ENCODE peak calls at places on chromosome 19, in four cellular contexts. One of them, this sample, is unnamed. For H3K4me1, the result is how much of the 10 kb centered on the place peaks cover.

GRCh38 chr19:48873476-48874308 is 1.5 kb downstream of the PPP1R15A start:
- DNase-seq in aorta: no peak
- DNase-seq in left lung: no peak
- DNase-seq in uterus: no peak
- DNase-seq in this sample: no peak

GRCh38 chr19:54063350-54064078 is at the start of gene VSTM1:
- DNase-seq in left lung: no peak
- DNase-seq in aorta: peak
- DNase-seq in uterus: no peak
- DNase-seq in this sample: no peak

GRCh38 chr19:35468637-35469036 is 20.6 kb downstream of the FFAR2 start:
- DNase-seq in left lung: peak
- DNase-seq in uterus: no peak
- DNase-seq in aorta: no peak
- DNase-seq in this sample: peak

GRCh38 chr19:5642204-5642603 is 19.3 kb downstream of the SAFB start:
- DNase-seq in aorta: no peak
- DNase-seq in uterus: no peak
- DNase-seq in left lung: no peak
- DNase-seq in this sample: no peak

GRCh38 chr19:19120308-19121156 is 17.7 kb downstream of the TMEM161A start:
- DNase-seq in uterus: peak
- DNase-seq in left lung: no peak
- DNase-seq in aorta: no peak
- DNase-seq in this sample: peak

GRCh38 chr19:13428352-13428751 is 77.9 kb downstream of the CACNA1A start:
- DNase-seq in left lung: no peak
- DNase-seq in aorta: no peak
- DNase-seq in uterus: no peak
- DNase-seq in this sample: no peak

GRCh38 chr19:45781282-45782161 is 768 bp downstream of the DMPK start:
- DNase-seq in aorta: peak
- DNase-seq in uterus: no peak
- DNase-seq in left lung: no peak
- DNase-seq in this sample: no peak

GRCh38 chr19:5451494-5451893 is 3.7 kb upstream of the ZNRF4 start:
- DNase-seq in uterus: no peak
- DNase-seq in aorta: no peak
- DNase-seq in left lung: no peak
- DNase-seq in this sample: no peak

GRCh38 chr19:14731200-14731599 is 41.4 kb downstream of the ZNF333 start:
- DNase-seq in uterus: no peak
- DNase-seq in aorta: no peak
- DNase-seq in left lung: no peak
- DNase-seq in this sample: no peak

GRCh38 chr19:34365463-34366401 is 736 bp downstream of the GPI start:
- DNase-seq in left lung: peak
- DNase-seq in aorta: peak
- DNase-seq in uterus: peak
- DNase-seq in this sample: peak

GRCh38 chr19:11989112-11989456 is 24.2 kb downstream of the ZNF763 start:
- DNase-seq in left lung: no peak
- DNase-seq in uterus: no peak
- DNase-seq in aorta: no peak
- DNase-seq in this sample: no peak

GRCh38 chr19:41299755-41300089 is 10.2 kb upstream of the CCDC97 start:
- DNase-seq in left lung: peak
- DNase-seq in uterus: peak
- DNase-seq in aorta: peak
- DNase-seq in this sample: no peak

GRCh38 chr19:2171349-2172145 is 7.8 kb downstream of the DOT1L start:
- DNase-seq in uterus: no peak
- DNase-seq in aorta: no peak
- DNase-seq in left lung: no peak
- DNase-seq in this sample: no peak

GRCh38 chr19:46901701-46902401 is 41.1 kb downstream of the ARHGAP35 start:
- DNase-seq in left lung: no peak
- DNase-seq in uterus: no peak
- DNase-seq in aorta: no peak
- DNase-seq in this sample: no peak

GRCh38 chr19:39110263-39110967 is 15.2 kb upstream of the PAK4 start:
- DNase-seq in uterus: peak
- DNase-seq in aorta: peak
- DNase-seq in left lung: peak
- DNase-seq in this sample: no peak

GRCh38 chr19:3275583-3276340 is 51.3 kb downstream of the CELF5 start:
- DNase-seq in left lung: peak
- DNase-seq in aorta: peak
- DNase-seq in uterus: peak
- DNase-seq in this sample: peak

GRCh38 chr19:8663920-8664670 is 33.7 kb downstream of the NFILZ start:
- DNase-seq in uterus: no peak
- DNase-seq in left lung: no peak
- DNase-seq in aorta: peak
- DNase-seq in this sample: no peak

GRCh38 chr19:48271531-48272151 is 1.8 kb downstream of the ZNF114 start:
- DNase-seq in aorta: peak
- DNase-seq in left lung: peak
- DNase-seq in uterus: peak
- DNase-seq in this sample: peak

GRCh38 chr19:6790194-6791128 is 18.0 kb downstream of the VAV1 start:
- DNase-seq in aorta: no peak
- DNase-seq in left lung: no peak
- DNase-seq in uterus: no peak
- DNase-seq in this sample: no peak

GRCh38 chr19:50725218-50725931 is 2.2 kb downstream of the CLEC11A start:
- DNase-seq in aorta: peak
- DNase-seq in uterus: no peak
- DNase-seq in left lung: no peak
- DNase-seq in this sample: no peak

GRCh38 chr19:57664269-57665127 is 4.2 kb upstream of the ZSCAN4 start:
- DNase-seq in left lung: peak
- DNase-seq in uterus: peak
- DNase-seq in aorta: peak
- DNase-seq in this sample: peak

GRCh38 chr19:34555447-34555846 is 73.9 kb downstream of the WTIP start:
- DNase-seq in uterus: no peak
- DNase-seq in left lung: no peak
- DNase-seq in aorta: no peak
- DNase-seq in this sample: no peak

GRCh38 chr19:44892932-44893331 is 1.9 kb downstream of the TOMM40 start:
- DNase-seq in aorta: no peak
- DNase-seq in uterus: no peak
- DNase-seq in left lung: no peak
- DNase-seq in this sample: no peak

GRCh38 chr19:42480335-42481095 is 37.8 kb upstream of the CXCL17 start:
- DNase-seq in uterus: no peak
- DNase-seq in aorta: no peak
- DNase-seq in left lung: no peak
- DNase-seq in this sample: no peak

GRCh38 chr19:46963093-46963734 is 56.4 kb upstream of the NPAS1 start:
- DNase-seq in aorta: no peak
- DNase-seq in left lung: no peak
- DNase-seq in uterus: no peak
- DNase-seq in this sample: no peak

GRCh38 chr19:33796164-33797100 is at the start of gene KCTD15:
- DNase-seq in aorta: peak
- DNase-seq in left lung: no peak
- DNase-seq in uterus: peak
- DNase-seq in this sample: peak

GRCh38 chr19:15508035-15508710 is at the start of gene CYP4F22:
- DNase-seq in aorta: no peak
- DNase-seq in uterus: no peak
- DNase-seq in left lung: no peak
- DNase-seq in this sample: no peak

DNA sequence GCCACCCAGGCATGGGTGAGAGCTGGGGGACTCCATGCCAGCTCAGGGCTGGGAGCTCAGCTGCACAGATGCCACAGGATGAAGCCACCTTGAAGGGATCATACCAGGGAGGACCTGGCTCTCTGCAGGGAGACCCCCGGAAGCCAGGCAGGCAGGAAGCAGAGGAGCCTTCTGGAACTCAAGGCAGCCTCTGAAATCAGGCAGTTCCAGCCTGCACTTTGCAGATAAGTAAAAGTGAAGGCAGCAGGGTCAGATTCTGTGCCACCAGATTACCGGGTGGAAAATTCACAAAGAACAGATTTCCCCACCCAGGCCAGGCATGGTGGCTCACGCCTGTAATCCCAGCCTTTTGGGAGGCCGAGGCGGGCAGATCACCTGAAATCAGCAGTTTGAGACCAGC is 2.5 kb downstream of the TMEM259 start:
- DNase-seq in left lung: no peak
- DNase-seq in uterus: no peak
- DNase-seq in aorta: no peak
- DNase-seq in this sample: no peak
- H3K4me1 ChIP-seq in left lung: under half
- H3K4me1 ChIP-seq in uterus: under half
- H3K4me1 ChIP-seq in aorta: under half
- H3K4me1 ChIP-seq in this sample: under half

DNA sequence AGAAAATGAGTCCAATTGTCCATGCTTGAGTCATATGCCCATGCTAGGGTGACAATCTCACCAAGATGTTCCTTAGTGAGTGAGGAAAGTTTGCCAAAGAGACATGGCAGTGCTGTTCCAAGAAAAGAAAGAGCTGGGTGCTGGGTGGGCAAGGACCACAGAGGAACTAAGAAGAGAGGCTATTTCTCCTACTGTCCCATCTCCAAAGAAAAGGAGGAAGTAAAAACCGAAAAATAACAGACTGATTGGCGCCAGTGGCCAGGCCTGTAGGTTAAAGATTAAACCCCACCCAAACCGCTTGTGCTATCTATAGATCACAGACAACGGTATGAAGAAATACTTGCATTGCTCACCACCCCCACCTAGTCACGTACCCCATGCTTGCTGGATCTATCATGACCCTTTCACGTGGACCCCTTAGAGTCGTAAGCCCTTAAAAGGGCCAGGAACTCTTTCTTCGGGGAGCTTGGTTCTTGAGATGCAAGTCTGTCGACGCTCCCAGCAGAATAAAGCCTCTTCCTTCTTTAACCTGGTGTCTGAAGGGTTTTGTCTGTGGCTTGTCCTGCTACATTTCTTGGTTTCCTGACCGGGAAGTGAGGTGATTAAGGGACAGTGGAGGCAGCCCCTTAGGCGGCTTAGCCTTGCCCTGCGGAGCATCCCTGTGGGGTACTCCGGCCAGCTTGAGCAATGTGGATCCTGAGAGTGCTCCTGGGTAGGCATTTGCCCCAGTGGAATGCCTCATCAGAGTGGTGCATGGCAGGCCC is 606.5 kb downstream of the UQCRFS1 start:
- DNase-seq in left lung: no peak
- DNase-seq in aorta: no peak
- DNase-seq in uterus: no peak
- DNase-seq in this sample: no peak
- H3K4me1 ChIP-seq in left lung: under half
- H3K4me1 ChIP-seq in aorta: under half
- H3K4me1 ChIP-seq in uterus: under half
- H3K4me1 ChIP-seq in this sample: under half

DNA sequence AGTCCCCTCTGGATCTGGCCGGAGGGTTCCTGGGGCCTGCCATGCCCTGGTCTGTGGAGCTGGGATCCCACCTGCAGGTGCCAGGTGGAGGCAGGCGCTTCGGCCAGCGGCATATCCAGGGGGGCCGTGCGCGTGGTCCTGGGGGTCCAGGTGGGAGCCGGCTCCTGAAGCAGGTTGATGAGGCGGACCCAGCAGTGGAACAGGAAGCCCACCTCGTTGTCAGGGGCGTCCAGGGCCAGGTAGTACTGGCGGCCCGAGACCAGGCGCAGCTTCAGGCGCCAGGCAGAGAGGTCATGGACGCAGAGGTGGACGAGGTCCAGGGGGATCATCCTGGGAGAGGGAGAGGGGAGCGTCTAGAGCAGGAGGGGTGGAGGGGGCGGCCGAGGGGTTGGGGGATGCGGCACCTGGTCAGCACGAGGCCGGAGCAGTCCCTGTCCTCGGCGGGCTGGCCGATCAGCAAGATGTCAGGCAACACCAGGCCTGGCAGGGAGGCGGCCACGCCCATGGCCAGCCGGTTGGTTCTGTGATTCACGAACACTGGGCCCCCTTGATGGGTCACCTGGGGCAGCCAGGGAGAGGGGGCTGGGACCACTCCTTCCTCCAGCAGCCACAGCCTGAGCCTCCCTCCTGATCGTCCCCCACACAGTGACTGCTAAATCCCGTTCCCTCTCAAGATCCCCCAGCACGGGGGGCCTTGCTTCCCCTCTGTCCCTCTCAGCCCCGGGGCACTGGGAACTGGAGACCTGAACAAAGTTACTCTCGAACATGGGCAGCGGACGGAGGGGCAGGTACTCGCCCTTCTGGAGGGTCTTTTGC is 678 bp downstream of the GARIN5B start:
- DNase-seq in aorta: peak
- DNase-seq in left lung: no peak
- DNase-seq in uterus: no peak
- DNase-seq in this sample: no peak
- H3K4me1 ChIP-seq in aorta: under half
- H3K4me1 ChIP-seq in left lung: under half
- H3K4me1 ChIP-seq in uterus: under half
- H3K4me1 ChIP-seq in this sample: under half

DNA sequence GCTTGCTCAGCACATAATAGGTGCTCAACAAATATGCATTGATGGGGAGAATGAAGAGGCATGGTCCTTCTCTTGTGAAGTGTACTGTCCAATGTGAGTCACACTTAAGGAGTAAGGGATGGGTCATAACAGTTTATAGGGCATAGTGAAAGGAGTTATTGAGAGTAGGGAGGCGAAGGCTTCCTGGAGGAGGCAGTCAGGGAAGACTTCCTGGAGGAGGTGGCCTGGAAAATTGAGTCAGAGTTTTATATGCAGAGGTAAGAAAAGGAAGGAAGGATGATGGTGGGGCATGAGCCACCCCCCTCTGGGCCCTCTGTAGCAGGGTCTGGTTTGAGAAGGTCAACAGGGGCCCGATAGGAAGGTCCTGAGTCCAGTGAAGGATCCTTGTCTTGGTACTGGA is 57.0 kb upstream of the ZNF536 start:
- DNase-seq in uterus: no peak
- DNase-seq in left lung: no peak
- DNase-seq in aorta: no peak
- DNase-seq in this sample: no peak
- H3K4me1 ChIP-seq in uterus: under half
- H3K4me1 ChIP-seq in left lung: under half
- H3K4me1 ChIP-seq in aorta: under half
- H3K4me1 ChIP-seq in this sample: under half

DNA sequence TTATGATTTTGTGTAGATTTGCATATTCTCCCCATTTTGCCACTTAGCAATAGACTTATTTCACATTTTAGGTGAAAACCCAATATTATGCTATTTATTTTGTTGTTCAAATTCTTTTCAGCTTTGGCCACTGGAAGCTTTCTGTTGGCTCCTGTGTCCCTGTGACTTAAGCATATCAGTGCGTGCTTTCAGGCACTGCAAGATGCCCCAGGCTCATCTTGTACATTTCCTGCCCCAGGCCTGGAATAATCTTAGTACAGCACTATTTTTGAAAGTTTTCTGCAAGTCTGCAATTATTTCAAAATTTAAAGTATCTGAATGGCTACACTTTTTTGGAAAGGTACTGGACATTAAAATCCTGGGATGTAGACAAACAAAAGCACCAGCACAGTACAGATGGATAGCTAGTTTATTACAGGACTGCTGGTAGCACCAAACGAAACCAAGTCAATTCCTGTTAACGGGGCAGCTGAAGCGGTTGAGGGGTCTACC is 3.5 kb upstream of the CCNP start:
- DNase-seq in uterus: no peak
- DNase-seq in left lung: no peak
- DNase-seq in aorta: no peak
- DNase-seq in this sample: no peak
- H3K4me1 ChIP-seq in uterus: under half
- H3K4me1 ChIP-seq in left lung: under half
- H3K4me1 ChIP-seq in aorta: under half
- H3K4me1 ChIP-seq in this sample: under half

This sample was measured in right lobe of liver.